ENCODE peak calls at places on chromosomes 16 and 17, in eight cellular contexts. H is lung; E is pons; O is BJ; D is activated naive CD4-positive, alpha-beta T cell treated with Interleukin-2 at 50 U/mL for 16 hours; I is NCI-H82; Z is AG04450; A is naive B cell. J is an unnamed sample.

GRCh38 chr16:86854058-86854621 is 275.8 kb downstream of the FOXL1 start:
- DNase-seq in H (no peak), E (no peak), O (peak), D (no peak), I (no peak), Z (no peak), A (no peak), J (no peak)

GRCh38 chr17:77365584-77366186 is 224.9 kb downstream of the SEC14L1 start:
- DNase-seq in H (no peak), E (no peak), O (no peak), D (no peak), I (no peak), Z (peak), A (no peak), J (no peak)

GRCh38 chr16:84137287-84137686 is 7.7 kb downstream of the HSDL1 start:
- DNase-seq in H (no peak), E (no peak), O (no peak), D (no peak), I (no peak), Z (no peak), A (no peak), J (no peak)

GRCh38 chr16:1763521-1764511 is 7.5 kb downstream of the NME3 start:
- DNase-seq in H (no peak), E (no peak), O (no peak), D (no peak), I (peak), Z (no peak), A (no peak), J (no peak)

GRCh38 chr17:73998246-73999220 is 204.9 kb upstream of the RPL38 start:
- DNase-seq in H (peak), E (no peak), O (no peak), D (peak), I (peak), Z (no peak), A (peak), J (peak)

GRCh38 chr16:57644383-57645014 is 16.1 kb downstream of the ADGRG1 start:
- DNase-seq in H (no peak), E (no peak), O (no peak), D (no peak), I (no peak), Z (no peak), A (no peak), J (no peak)

GRCh38 chr16:9060225-9060624 is 31.2 kb upstream of the HAPSTR1 start:
- DNase-seq in H (no peak), E (no peak), O (no peak), D (no peak), I (no peak), Z (no peak), A (no peak), J (no peak)

GRCh38 chr16:58126451-58126968 is 2.7 kb downstream of the CFAP20 start:
- DNase-seq in H (no peak), E (no peak), O (no peak), D (no peak), I (no peak), Z (no peak), A (no peak), J (no peak)

GRCh38 chr16:23448392-23448791 is 4.6 kb downstream of the COG7 start:
- DNase-seq in H (no peak), E (no peak), O (no peak), D (no peak), I (no peak), Z (no peak), A (no peak), J (no peak)

GRCh38 chr16:25269879-25270278 is 12.2 kb upstream of the ZKSCAN2 start:
- DNase-seq in H (no peak), E (no peak), O (no peak), D (no peak), I (no peak), Z (no peak), A (no peak), J (no peak)